ENCODE peak calls at places on chromosomes 6 and 20, in ten cellular contexts. One of them, this sample, is unnamed.

GRCh38 chr20:47295921-47296426 is 60.5 kb downstream of the ZMYND8 start:
- DNase-seq in esophagus muscularis mucosa: no peak
- DNase-seq in NB4: no peak
- DNase-seq in lower leg skin: no peak
- DNase-seq in GM12892: no peak
- DNase-seq in breast epithelium: no peak
- DNase-seq in H1: no peak
- DNase-seq in uterus: no peak
- DNase-seq in heart left ventricle: no peak
- DNase-seq in HCT116: no peak
- DNase-seq in this sample: no peak

GRCh38 chr6:98636941-98637340 is 197.4 kb upstream of the POU3F2 start:
- DNase-seq in NB4: peak; percentile 7
- DNase-seq in breast epithelium: no peak
- DNase-seq in GM12892: no peak
- DNase-seq in esophagus muscularis mucosa: no peak
- DNase-seq in lower leg skin: no peak
- DNase-seq in heart left ventricle: no peak
- DNase-seq in uterus: no peak
- DNase-seq in H1: no peak
- DNase-seq in HCT116: no peak
- DNase-seq in this sample: no peak

GRCh38 chr6:133608620-133609019 is 280.3 kb upstream of the TCF21 start:
- DNase-seq in HCT116: no peak
- DNase-seq in heart left ventricle: no peak
- DNase-seq in uterus: no peak
- DNase-seq in H1: no peak
- DNase-seq in breast epithelium: no peak
- DNase-seq in NB4: no peak
- DNase-seq in GM12892: no peak
- DNase-seq in lower leg skin: no peak
- DNase-seq in esophagus muscularis mucosa: no peak
- DNase-seq in this sample: no peak

GRCh38 chr6:145241039-145241438 is 494.3 kb downstream of the EPM2A start:
- DNase-seq in GM12892: no peak
- DNase-seq in uterus: no peak
- DNase-seq in NB4: no peak
- DNase-seq in esophagus muscularis mucosa: no peak
- DNase-seq in lower leg skin: no peak
- DNase-seq in breast epithelium: no peak
- DNase-seq in HCT116: no peak
- DNase-seq in H1: no peak
- DNase-seq in heart left ventricle: no peak
- DNase-seq in this sample: peak; percentile 5

GRCh38 chr6:111589366-111589765 is 16.3 kb downstream of the TRAF3IP2 start:
- DNase-seq in NB4: no peak
- DNase-seq in heart left ventricle: no peak
- DNase-seq in HCT116: peak; percentile 80
- DNase-seq in esophagus muscularis mucosa: no peak
- DNase-seq in GM12892: no peak
- DNase-seq in breast epithelium: no peak
- DNase-seq in H1: no peak
- DNase-seq in lower leg skin: peak; percentile 75
- DNase-seq in uterus: peak; percentile 55
- DNase-seq in this sample: peak; percentile 33

GRCh38 chr6:157457787-157458186 is 76.8 kb downstream of the ZDHHC14 start:
- DNase-seq in H1: no peak
- DNase-seq in uterus: no peak
- DNase-seq in HCT116: no peak
- DNase-seq in breast epithelium: no peak
- DNase-seq in heart left ventricle: no peak
- DNase-seq in NB4: no peak
- DNase-seq in GM12892: no peak
- DNase-seq in lower leg skin: no peak
- DNase-seq in esophagus muscularis mucosa: peak; percentile 62
- DNase-seq in this sample: no peak

GRCh38 chr6:75657327-75657726 is 55.6 kb downstream of the SENP6 start:
- DNase-seq in heart left ventricle: no peak
- DNase-seq in lower leg skin: no peak
- DNase-seq in breast epithelium: no peak
- DNase-seq in HCT116: no peak
- DNase-seq in NB4: no peak
- DNase-seq in uterus: no peak
- DNase-seq in GM12892: no peak
- DNase-seq in H1: no peak
- DNase-seq in esophagus muscularis mucosa: no peak
- DNase-seq in this sample: no peak

GRCh38 chr20:22070546-22070945 is 365.1 kb downstream of the PAX1 start:
- DNase-seq in GM12892: no peak
- DNase-seq in breast epithelium: no peak
- DNase-seq in lower leg skin: peak; percentile 32
- DNase-seq in HCT116: no peak
- DNase-seq in H1: no peak
- DNase-seq in NB4: no peak
- DNase-seq in esophagus muscularis mucosa: no peak
- DNase-seq in uterus: peak; percentile 29
- DNase-seq in heart left ventricle: no peak
- DNase-seq in this sample: no peak

GRCh38 chr6:21050930-21051329 is 516.7 kb downstream of the CDKAL1 start:
- DNase-seq in HCT116: no peak
- DNase-seq in esophagus muscularis mucosa: no peak
- DNase-seq in uterus: no peak
- DNase-seq in breast epithelium: no peak
- DNase-seq in lower leg skin: no peak
- DNase-seq in heart left ventricle: no peak
- DNase-seq in NB4: no peak
- DNase-seq in H1: no peak
- DNase-seq in GM12892: no peak
- DNase-seq in this sample: no peak

GRCh38 chr6:12185081-12185673 is 105.0 kb upstream of the EDN1 start:
- DNase-seq in lower leg skin: no peak
- DNase-seq in breast epithelium: no peak
- DNase-seq in esophagus muscularis mucosa: no peak
- DNase-seq in GM12892: no peak
- DNase-seq in NB4: no peak
- DNase-seq in heart left ventricle: no peak
- DNase-seq in uterus: no peak
- DNase-seq in H1: no peak
- DNase-seq in HCT116: no peak
- DNase-seq in this sample: no peak

GRCh38 chr6:12175626-12176025 is 114.5 kb upstream of the EDN1 start:
- DNase-seq in heart left ventricle: no peak
- DNase-seq in uterus: no peak
- DNase-seq in breast epithelium: no peak
- DNase-seq in NB4: no peak
- DNase-seq in esophagus muscularis mucosa: no peak
- DNase-seq in lower leg skin: no peak
- DNase-seq in H1: no peak
- DNase-seq in GM12892: no peak
- DNase-seq in HCT116: no peak
- DNase-seq in this sample: no peak

GRCh38 chr6:12186543-12186942 is 103.6 kb upstream of the EDN1 start:
- DNase-seq in lower leg skin: no peak
- DNase-seq in GM12892: no peak
- DNase-seq in breast epithelium: no peak
- DNase-seq in NB4: no peak
- DNase-seq in uterus: no peak
- DNase-seq in esophagus muscularis mucosa: no peak
- DNase-seq in heart left ventricle: no peak
- DNase-seq in H1: no peak
- DNase-seq in HCT116: no peak
- DNase-seq in this sample: no peak

GRCh38 chr6:12182676-12183075 is 107.5 kb upstream of the EDN1 start:
- DNase-seq in breast epithelium: no peak
- DNase-seq in HCT116: no peak
- DNase-seq in esophagus muscularis mucosa: no peak
- DNase-seq in H1: no peak
- DNase-seq in GM12892: no peak
- DNase-seq in uterus: no peak
- DNase-seq in lower leg skin: no peak
- DNase-seq in NB4: no peak
- DNase-seq in heart left ventricle: no peak
- DNase-seq in this sample: no peak

DNA sequence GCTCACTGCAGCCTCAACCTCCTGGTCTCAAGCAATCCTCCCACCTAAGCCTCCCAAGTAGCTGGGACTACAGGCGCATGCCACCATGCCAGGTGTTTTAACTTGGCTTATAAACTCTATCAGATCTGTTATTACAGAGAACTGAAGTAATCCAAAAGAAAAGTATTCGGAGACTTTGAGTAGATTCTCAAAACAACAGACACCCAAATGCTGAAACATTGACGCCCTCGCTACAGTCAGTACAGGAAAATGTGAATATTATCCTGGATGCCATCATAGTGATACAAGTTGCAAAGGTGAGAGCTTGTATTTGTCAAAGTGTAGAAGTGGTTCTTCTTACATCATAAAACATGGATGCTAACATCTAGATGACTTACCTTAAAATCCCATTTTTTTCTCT is 108.7 kb upstream of the EDN1 start:
- DNase-seq in heart left ventricle: no peak
- DNase-seq in GM12892: no peak
- DNase-seq in esophagus muscularis mucosa: no peak
- DNase-seq in lower leg skin: no peak
- DNase-seq in HCT116: no peak
- DNase-seq in breast epithelium: no peak
- DNase-seq in uterus: no peak
- DNase-seq in H1: no peak
- DNase-seq in NB4: no peak
- DNase-seq in this sample: no peak
- TF ChIP-seq POLR2A in heart left ventricle: no peak
- TF ChIP-seq POLR2A in GM12892: no peak
- TF ChIP-seq POLR2A in esophagus muscularis mucosa: no peak
- TF ChIP-seq POLR2A in lower leg skin: no peak
- TF ChIP-seq POLR2A in HCT116: no peak
- TF ChIP-seq POLR2A in breast epithelium: no peak
- TF ChIP-seq POLR2A in uterus: no peak
- TF ChIP-seq POLR2A in H1: no peak
- TF ChIP-seq POLR2A in NB4: no peak
- TF ChIP-seq POLR2A in this sample: no peak

GRCh38 chr6:28337103-28337520 is 1.2 kb upstream of the ZSCAN31 start:
- DNase-seq in heart left ventricle: no peak
- DNase-seq in HCT116: no peak
- DNase-seq in lower leg skin: no peak
- DNase-seq in H1: no peak
- DNase-seq in esophagus muscularis mucosa: no peak
- DNase-seq in uterus: no peak
- DNase-seq in NB4: peak; percentile 52
- DNase-seq in GM12892: no peak
- DNase-seq in breast epithelium: no peak
- DNase-seq in this sample: no peak

GRCh38 chr6:28335040-28335563 is 846 bp downstream of the ZSCAN31 start:
- DNase-seq in H1: no peak
- DNase-seq in GM12892: no peak
- DNase-seq in esophagus muscularis mucosa: no peak
- DNase-seq in uterus: no peak
- DNase-seq in breast epithelium: no peak
- DNase-seq in NB4: no peak
- DNase-seq in lower leg skin: no peak
- DNase-seq in HCT116: no peak
- DNase-seq in heart left ventricle: no peak
- DNase-seq in this sample: no peak

GRCh38 chr6:28336284-28337024 is 506 bp upstream of the ZSCAN31 start:
- DNase-seq in H1: no peak
- DNase-seq in NB4: peak; percentile 97
- DNase-seq in lower leg skin: no peak
- DNase-seq in heart left ventricle: peak; percentile 28
- DNase-seq in uterus: no peak
- DNase-seq in HCT116: no peak
- DNase-seq in esophagus muscularis mucosa: no peak
- DNase-seq in breast epithelium: no peak
- DNase-seq in GM12892: no peak
- DNase-seq in this sample: no peak

GRCh38 chr6:28334272-28335039 is 1.5 kb downstream of the ZSCAN31 start:
- DNase-seq in esophagus muscularis mucosa: no peak
- DNase-seq in lower leg skin: no peak
- DNase-seq in GM12892: no peak
- DNase-seq in breast epithelium: no peak
- DNase-seq in H1: no peak
- DNase-seq in heart left ventricle: no peak
- DNase-seq in uterus: no peak
- DNase-seq in HCT116: no peak
- DNase-seq in NB4: no peak
- DNase-seq in this sample: no peak

GRCh38 chr6:28335564-28336283 is at the start of gene ZSCAN31:
- DNase-seq in H1: peak; percentile 95
- DNase-seq in heart left ventricle: peak; percentile 95
- DNase-seq in breast epithelium: peak; percentile 97
- DNase-seq in uterus: peak; percentile 96
- DNase-seq in NB4: peak; percentile 99
- DNase-seq in esophagus muscularis mucosa: peak; percentile 99
- DNase-seq in lower leg skin: peak; percentile 96
- DNase-seq in HCT116: peak; percentile 97
- DNase-seq in GM12892: peak; percentile 48
- DNase-seq in this sample: peak; percentile 71
- TF ChIP-seq POLR2A in H1: peak; percentile 99
- TF ChIP-seq POLR2A in heart left ventricle: peak; percentile 83
- TF ChIP-seq POLR2A in breast epithelium: peak; percentile 50
- TF ChIP-seq POLR2A in uterus: peak; percentile 60
- TF ChIP-seq POLR2A in NB4: peak; percentile 85
- TF ChIP-seq POLR2A in esophagus muscularis mucosa: peak; percentile 71
- TF ChIP-seq POLR2A in lower leg skin: no peak
- TF ChIP-seq POLR2A in HCT116: peak; percentile 94
- TF ChIP-seq POLR2A in GM12892: peak; percentile 88
- TF ChIP-seq POLR2A in this sample: peak; percentile 28

GRCh38 chr20:58840816-58841538 is 9.7 kb downstream of the GNAS-AS1 start:
- DNase-seq in heart left ventricle: no peak
- DNase-seq in H1: no peak
- DNase-seq in NB4: no peak
- DNase-seq in uterus: no peak
- DNase-seq in breast epithelium: no peak
- DNase-seq in GM12892: no peak
- DNase-seq in esophagus muscularis mucosa: no peak
- DNase-seq in HCT116: no peak
- DNase-seq in lower leg skin: no peak
- DNase-seq in this sample: no peak
- TF ChIP-seq POLR2A in heart left ventricle: no peak
- TF ChIP-seq POLR2A in H1: no peak
- TF ChIP-seq POLR2A in NB4: no peak
- TF ChIP-seq POLR2A in uterus: no peak
- TF ChIP-seq POLR2A in breast epithelium: no peak
- TF ChIP-seq POLR2A in GM12892: no peak
- TF ChIP-seq POLR2A in esophagus muscularis mucosa: no peak
- TF ChIP-seq POLR2A in HCT116: no peak
- TF ChIP-seq POLR2A in lower leg skin: no peak
- TF ChIP-seq POLR2A in this sample: no peak

GRCh38 chr6:93048381-93048780 is 371.0 kb downstream of the EPHA7 start:
- DNase-seq in breast epithelium: no peak
- DNase-seq in lower leg skin: no peak
- DNase-seq in H1: no peak
- DNase-seq in HCT116: no peak
- DNase-seq in uterus: no peak
- DNase-seq in heart left ventricle: no peak
- DNase-seq in esophagus muscularis mucosa: no peak
- DNase-seq in NB4: no peak
- DNase-seq in GM12892: no peak
- DNase-seq in this sample: no peak
- TF ChIP-seq POLR2A in breast epithelium: no peak
- TF ChIP-seq POLR2A in lower leg skin: no peak
- TF ChIP-seq POLR2A in H1: no peak
- TF ChIP-seq POLR2A in HCT116: no peak
- TF ChIP-seq POLR2A in uterus: no peak
- TF ChIP-seq POLR2A in heart left ventricle: no peak
- TF ChIP-seq POLR2A in esophagus muscularis mucosa: no peak
- TF ChIP-seq POLR2A in NB4: no peak
- TF ChIP-seq POLR2A in GM12892: no peak
- TF ChIP-seq POLR2A in this sample: no peak